ENCODE peak calls at places on chromosomes 11 and 22, in five cellular contexts. Q, K, W, C and S are unnamed samples.

GRCh38 chr11:111260761-111261160 is 15.2 kb downstream of the POU2AF2 start:
- DNase-seq in W (no peak), K (no peak), Q (no peak), C (no peak), S (no peak)

GRCh38 chr22:41833369-41834004 is 582 bp downstream of the SREBF2 start:
- DNase-seq in W (peak), C (no peak), Q (peak), K (peak), S (no peak)

GRCh38 chr11:69674267-69674885 is 777 bp downstream of the LTO1 start:
- DNase-seq in C (no peak), W (no peak), K (no peak), Q (peak), S (peak)

GRCh38 chr11:64786308-64786707 is 8.0 kb upstream of the SF1 start:
- DNase-seq in C (no peak), K (no peak), Q (no peak), W (peak), S (no peak)

GRCh38 chr11:66883021-66883968 is 26.4 kb downstream of the LRFN4 start:
- DNase-seq in K (peak), Q (peak), W (peak), C (no peak), S (peak)

GRCh38 chr11:101407324-101407723 is 176.5 kb downstream of the TRPC6 start:
- DNase-seq in Q (peak), W (no peak), K (peak), C (no peak), S (no peak)

GRCh38 chr11:23509023-23509422 is 648.7 kb upstream of the CCDC179 start:
- DNase-seq in K (no peak), Q (no peak), W (no peak), C (no peak), S (peak)

GRCh38 chr11:86551286-86551685 is 121.1 kb downstream of the ME3 start:
- DNase-seq in Q (peak), C (no peak), W (no peak), K (no peak), S (peak)

GRCh38 chr11:96132437-96132836 is 208.5 kb upstream of the MTMR2 start:
- DNase-seq in K (no peak), C (no peak), W (no peak), Q (no peak), S (no peak)

GRCh38 chr11:118634435-118635236 is 27.2 kb downstream of the PHLDB1 start:
- DNase-seq in K (peak), Q (peak), W (peak), C (no peak), S (no peak)
- TF ChIP-seq POLR2A in K (no peak), Q (peak), W (no peak), C (no peak), S (no peak)

DNA sequence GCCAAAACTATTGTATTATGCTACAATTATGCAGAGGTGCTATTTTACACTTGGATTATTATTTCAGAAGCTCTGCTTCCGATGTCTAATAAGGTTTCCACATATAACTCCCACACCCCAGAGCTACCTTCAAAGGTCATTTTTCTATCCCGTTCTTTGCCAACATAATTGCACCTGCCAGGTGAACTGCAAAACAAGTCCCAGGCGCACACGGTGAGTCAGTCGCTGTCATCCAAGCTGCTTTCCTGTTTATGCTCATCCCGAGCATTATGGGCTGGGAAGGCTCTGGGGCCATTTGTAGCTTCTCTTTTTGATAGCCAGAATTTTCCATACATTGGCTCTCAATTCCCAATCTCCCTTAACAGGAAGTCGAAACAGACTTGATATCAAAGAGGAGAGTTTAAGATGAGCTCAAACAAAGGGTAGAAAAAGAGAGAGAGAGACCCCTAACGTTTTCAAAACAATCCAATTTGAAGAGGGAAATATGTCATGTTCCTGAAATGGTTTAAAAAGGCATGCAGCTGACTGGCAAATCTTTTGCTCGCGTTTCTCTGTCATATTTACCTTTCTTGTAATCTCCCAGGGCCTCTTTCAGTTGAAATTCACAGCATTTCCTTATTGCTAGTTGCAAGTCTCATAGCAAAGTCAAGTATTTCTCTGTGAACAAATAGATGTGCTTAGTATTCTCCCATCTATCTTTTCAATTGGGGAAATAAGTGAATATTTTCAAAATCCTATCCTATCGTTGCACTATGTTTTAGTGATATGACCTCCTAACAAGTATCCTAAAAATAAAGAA is 815.9 kb downstream of the KCNA4 start:
- DNase-seq in K (peak), C (no peak), Q (no peak), W (peak), S (no peak)
- TF ChIP-seq POLR2A in K (no peak), C (no peak), Q (no peak), W (no peak), S (no peak)

DNA sequence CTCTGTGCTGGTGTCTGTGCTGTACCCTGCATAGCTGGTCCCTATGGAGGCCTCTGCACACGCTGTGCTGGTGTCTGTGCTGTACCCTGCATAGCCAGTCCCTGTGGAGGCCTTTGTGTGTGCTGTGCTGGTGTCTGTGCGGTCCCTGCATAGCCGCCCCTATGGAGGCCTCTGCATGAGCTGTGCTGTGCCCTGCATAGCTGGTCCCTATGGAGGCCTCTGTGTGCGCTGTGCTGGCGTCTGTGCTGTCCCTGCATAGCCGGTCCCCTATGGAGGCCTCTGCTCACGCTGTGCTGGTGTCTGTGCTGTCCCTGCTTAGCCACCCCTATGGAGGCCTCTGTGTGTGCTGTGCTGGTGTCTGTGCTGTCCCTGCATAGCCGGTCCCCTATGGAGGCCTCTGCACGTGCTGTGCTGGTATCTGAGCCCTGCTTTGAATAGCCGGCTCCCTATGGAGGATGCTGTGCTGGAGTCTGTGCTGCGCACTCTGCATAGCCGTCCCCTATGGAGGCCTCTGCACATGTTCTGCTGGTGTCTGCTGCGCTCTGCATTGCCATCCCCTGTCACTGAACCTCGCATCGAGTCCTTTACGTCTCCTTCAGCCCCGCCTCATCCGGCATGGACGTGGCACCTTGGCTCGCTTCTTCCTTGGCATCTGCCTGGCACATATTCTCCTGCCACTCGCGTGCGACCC is 6.2 kb downstream of the NADSYN1 start:
- DNase-seq in C (no peak), W (peak), Q (no peak), K (no peak), S (no peak)
- TF ChIP-seq POLR2A in C (no peak), W (no peak), Q (no peak), K (no peak), S (no peak)

DNA sequence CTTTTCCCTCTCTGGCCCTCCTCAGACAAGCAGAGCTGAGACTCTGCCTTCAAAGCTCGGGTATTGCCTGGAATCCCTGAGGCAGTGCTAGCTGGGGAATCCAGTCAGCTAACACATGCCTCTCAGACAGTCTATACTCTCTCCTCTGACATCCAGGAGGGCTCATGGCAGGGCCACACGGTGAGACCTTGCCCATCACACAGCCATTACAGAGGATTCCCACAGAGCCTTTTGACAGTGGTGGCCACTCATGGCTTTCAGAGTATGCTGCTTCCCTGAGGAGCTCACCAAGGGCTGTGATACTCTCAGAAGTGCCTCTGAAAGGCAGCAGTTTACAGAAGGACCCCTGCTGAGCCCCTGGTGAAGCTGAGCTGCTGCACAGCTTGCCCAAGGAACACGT is 165.3 kb downstream of the RRAS2 start:
- DNase-seq in Q (no peak), K (no peak), C (no peak), W (no peak), S (no peak)
- TF ChIP-seq POLR2A in Q (no peak), K (no peak), C (no peak), W (no peak), S (no peak)

GRCh38 chr22:27629908-27630733 is 171.4 kb downstream of the MN1 start:
- DNase-seq in Q (no peak), W (no peak), C (no peak), K (no peak), S (no peak)

GRCh38 chr22:27632451-27633295 is 168.9 kb downstream of the MN1 start:
- DNase-seq in C (no peak), K (no peak), Q (peak), W (no peak), S (no peak)

GRCh38 chr22:27628891-27629631 is 172.5 kb downstream of the MN1 start:
- DNase-seq in Q (no peak), C (no peak), K (no peak), W (no peak), S (no peak)

GRCh38 chr22:27631641-27632040 is 169.9 kb downstream of the MN1 start:
- DNase-seq in W (no peak), Q (no peak), C (no peak), K (no peak), S (no peak)

GRCh38 chr22:27630754-27631153 is 170.8 kb downstream of the MN1 start:
- DNase-seq in Q (no peak), C (no peak), W (peak), K (no peak), S (no peak)
- TF ChIP-seq POLR2A in Q (no peak), C (no peak), W (no peak), K (no peak), S (no peak)

GRCh38 chr22:17475318-17476212 is 87.7 kb upstream of the SLC25A18 start:
- DNase-seq in K (no peak), W (no peak), Q (no peak), C (no peak), S (no peak)

GRCh38 chr22:17479129-17479528 is 84.2 kb upstream of the SLC25A18 start:
- DNase-seq in W (no peak), C (no peak), K (no peak), Q (no peak), S (no peak)

GRCh38 chr22:17476838-17477237 is 86.5 kb upstream of the SLC25A18 start:
- DNase-seq in K (no peak), Q (no peak), W (no peak), C (no peak), S (no peak)

GRCh38 chr22:17481424-17481823 is 81.9 kb upstream of the SLC25A18 start:
- DNase-seq in K (no peak), Q (no peak), W (no peak), C (no peak), S (no peak)

GRCh38 chr22:17477401-17477833 is 85.9 kb upstream of the SLC25A18 start:
- DNase-seq in K (no peak), W (no peak), C (no peak), Q (peak), S (no peak)
- TF ChIP-seq POLR2A in K (no peak), W (no peak), C (no peak), Q (no peak), S (no peak)

DNA sequence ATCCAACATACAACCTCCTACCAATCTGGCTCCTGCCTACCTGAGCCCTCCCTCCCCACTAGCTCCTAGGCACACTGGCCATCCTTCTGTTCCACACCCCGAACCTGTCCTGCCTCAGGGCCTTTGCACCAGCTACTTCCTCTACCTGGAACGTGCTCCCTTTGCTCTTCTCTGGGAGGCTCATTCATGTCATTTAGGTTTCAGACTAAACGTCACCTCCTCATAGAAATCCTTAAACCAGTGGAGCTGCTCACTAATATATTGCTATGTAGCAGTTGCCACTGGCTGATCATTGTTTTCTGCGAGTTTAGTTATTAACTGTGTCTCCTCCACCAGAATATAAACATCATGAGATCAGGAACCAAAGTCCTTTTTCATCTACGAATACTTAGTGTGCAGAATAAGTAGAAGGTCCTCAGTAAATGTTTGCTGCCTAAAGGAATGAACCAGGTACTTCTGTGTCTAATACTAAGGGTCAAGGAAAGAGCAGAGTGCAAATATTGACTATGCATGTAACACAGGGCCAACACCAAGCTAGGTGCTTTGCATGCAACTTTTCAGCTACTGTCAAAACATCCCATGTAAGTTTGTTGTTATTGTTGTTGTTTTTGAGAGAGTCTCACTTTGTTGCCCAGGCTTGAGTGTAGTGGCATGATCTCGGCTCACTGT is 277.6 kb upstream of the SYN3 start:
- DNase-seq in W (no peak), C (no peak), Q (no peak), K (no peak), S (no peak)
- TF ChIP-seq POLR2A in W (no peak), C (no peak), Q (no peak), K (no peak), S (no peak)